ENCODE peak calls at places on chromosomes 1 and 21, in six cellular contexts. X, B, L, A, H and Q are unnamed samples.

GRCh38 chr21:45313682-45314081 is 26.0 kb upstream of the POFUT2 start:
- DNase-seq in X (no peak), B (no peak), H (no peak), L (no peak), A (no peak), Q (no peak)

GRCh38 chr1:176603696-176604095 is 140.7 kb downstream of the PAPPA2 start:
- DNase-seq in B (no peak), H (no peak), L (no peak), X (no peak), A (no peak), Q (no peak)

GRCh38 chr1:63877816-63878215 is 104.0 kb downstream of the ROR1 start:
- DNase-seq in A (peak), B (no peak), H (no peak), L (no peak), X (no peak), Q (no peak)

GRCh38 chr1:97636941-97637340 is 283.9 kb downstream of the DPYD start:
- DNase-seq in L (no peak), B (no peak), X (no peak), H (no peak), A (no peak), Q (no peak)

GRCh38 chr1:93735722-93736121 is 54.1 kb upstream of the BCAR3 start:
- DNase-seq in L (no peak), X (no peak), H (no peak), B (no peak), A (peak), Q (no peak)

GRCh38 chr1:248828845-248829244 is 3.1 kb upstream of the SH3BP5L start:
- DNase-seq in A (peak), H (no peak), X (no peak), B (no peak), L (no peak), Q (no peak)

GRCh38 chr1:19424651-19425570 is 60.4 kb downstream of the CAPZB start:
- DNase-seq in L (no peak), A (no peak), B (no peak), H (no peak), X (no peak), Q (no peak)

GRCh38 chr1:234781241-234782056 is 171.5 kb upstream of the IRF2BP2 start:
- DNase-seq in H (no peak), X (peak), L (no peak), A (peak), B (no peak), Q (no peak)

GRCh38 chr1:30444850-30445249 is 278.5 kb downstream of the MATN1 start:
- DNase-seq in H (no peak), A (no peak), X (no peak), B (no peak), L (no peak), Q (no peak)

GRCh38 chr1:118144777-118145176 is 40.3 kb downstream of the SPAG17 start:
- DNase-seq in H (no peak), L (no peak), X (no peak), B (no peak), A (peak), Q (no peak)

GRCh38 chr1:202221911-202222909 is 28.6 kb downstream of the LGR6 start:
- DNase-seq in L (no peak), X (no peak), H (no peak), B (no peak), A (no peak), Q (no peak)

GRCh38 chr1:3876716-3877115 is 19.4 kb downstream of the DFFB start:
- DNase-seq in H (peak), L (no peak), X (no peak), A (no peak), B (no peak), Q (no peak)

GRCh38 chr1:225152061-225152460 is 222.6 kb downstream of the DNAH14 start:
- DNase-seq in L (no peak), H (no peak), B (no peak), A (no peak), X (no peak), Q (no peak)

GRCh38 chr1:19062258-19063029 is 106.0 kb upstream of the IFFO2 start:
- DNase-seq in H (no peak), L (no peak), A (no peak), X (no peak), B (no peak), Q (no peak)

GRCh38 chr1:59903136-59903754 is 23.3 kb downstream of the CYP2J2 start:
- DNase-seq in X (no peak), A (no peak), L (peak), H (no peak), B (no peak), Q (no peak)

GRCh38 chr1:28417441-28418277 is 48.1 kb downstream of the PHACTR4 start:
- DNase-seq in L (no peak), H (no peak), X (no peak), A (peak), B (no peak), Q (no peak)

GRCh38 chr1:226627050-226627755 is 78.6 kb downstream of the STUM start:
- DNase-seq in B (peak), X (peak), L (no peak), A (no peak), H (peak), Q (no peak)

GRCh38 chr1:57826535-57826934 is 402.7 kb upstream of the DAB1 start:
- DNase-seq in B (no peak), L (no peak), A (no peak), H (no peak), X (no peak), Q (no peak)

GRCh38 chr1:36542962-36543515 is 60.3 kb upstream of the CSF3R start:
- DNase-seq in H (no peak), A (no peak), L (no peak), X (peak), B (no peak), Q (no peak)

GRCh38 chr21:44838038-44838895 is 20.4 kb upstream of the SUMO3 start:
- DNase-seq in X (no peak), L (no peak), B (peak), A (no peak), H (peak), Q (no peak)

GRCh38 chr1:160095382-160096105 is 2.9 kb downstream of the IGSF8 start:
- DNase-seq in X (no peak), B (no peak), H (no peak), A (no peak), L (no peak), Q (no peak)

GRCh38 chr1:172678990-172679772 is 20.3 kb downstream of the FASLG start:
- DNase-seq in X (no peak), A (no peak), B (no peak), H (no peak), L (no peak), Q (no peak)

GRCh38 chr1:184878602-184879001 is 95.7 kb downstream of the NIBAN1 start:
- DNase-seq in H (no peak), B (no peak), L (no peak), X (no peak), A (no peak), Q (no peak)

GRCh38 chr1:115429242-115429641 is 91.2 kb upstream of the NGF start:
- DNase-seq in B (no peak), H (no peak), X (no peak), L (no peak), A (peak), Q (no peak)

GRCh38 chr1:43584203-43584602 is 53.5 kb downstream of the PTPRF start:
- DNase-seq in X (no peak), H (no peak), B (no peak), L (no peak), A (no peak), Q (no peak)

GRCh38 chr1:202571719-202572339 is 138.4 kb downstream of the SYT2 start:
- DNase-seq in A (peak), H (no peak), B (no peak), L (peak), X (no peak), Q (no peak)

GRCh38 chr1:29554208-29554778 is 318.0 kb downstream of the PTPRU start:
- DNase-seq in H (no peak), X (no peak), B (no peak), A (no peak), L (no peak), Q (no peak)

GRCh38 chr1:108817016-108817415 is 39.9 kb downstream of the AKNAD1 start:
- DNase-seq in X (no peak), L (no peak), A (peak), B (no peak), H (no peak), Q (no peak)
- H3K4me3 ChIP-seq in X (peak), L (no peak), A (no peak), B (peak), H (no peak), Q (no peak)

GRCh38 chr1:244356371-244356770 is 95.3 kb downstream of the ADSS2 start:
- DNase-seq in L (no peak), A (no peak), B (no peak), X (no peak), H (no peak), Q (no peak)

GRCh38 chr1:244352156-244352830 is 99.4 kb downstream of the ADSS2 start:
- DNase-seq in A (no peak), H (no peak), X (peak), L (no peak), B (no peak), Q (no peak)

GRCh38 chr1:244353572-244354091 is 98.1 kb downstream of the ADSS2 start:
- DNase-seq in B (no peak), L (no peak), X (peak), H (no peak), A (peak), Q (no peak)

GRCh38 chr1:244350027-244350426 is 101.7 kb downstream of the ADSS2 start:
- DNase-seq in X (peak), A (no peak), B (no peak), H (no peak), L (no peak), Q (no peak)

DNA sequence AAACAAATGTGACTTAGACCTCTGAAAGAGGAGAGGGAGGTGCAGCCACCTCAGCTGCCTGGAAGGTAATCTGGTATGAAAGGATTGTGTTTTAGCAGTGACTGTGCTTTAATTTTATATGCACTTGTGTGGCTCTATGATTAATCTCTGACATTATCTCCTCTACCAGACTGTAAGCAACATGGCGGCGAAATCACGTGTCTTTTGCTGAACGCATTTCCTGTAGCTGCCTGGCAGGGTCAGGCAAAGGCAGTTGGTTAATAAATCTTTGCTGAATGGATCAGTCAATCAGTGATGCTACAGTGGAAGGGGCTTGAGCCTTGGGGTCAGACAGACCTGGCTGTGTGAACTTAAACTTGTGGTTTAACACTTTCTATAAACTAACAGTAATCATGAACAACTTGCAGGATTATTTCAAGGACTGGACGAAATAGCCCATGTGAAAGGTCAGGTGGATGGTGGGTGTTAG is 96.9 kb downstream of the ADSS2 start:
- DNase-seq in L (no peak), H (peak), X (no peak), B (no peak), A (peak), Q (no peak)
- H3K27ac ChIP-seq in L (no peak), H (no peak), X (no peak), B (no peak), A (no peak), Q (no peak)

DNA sequence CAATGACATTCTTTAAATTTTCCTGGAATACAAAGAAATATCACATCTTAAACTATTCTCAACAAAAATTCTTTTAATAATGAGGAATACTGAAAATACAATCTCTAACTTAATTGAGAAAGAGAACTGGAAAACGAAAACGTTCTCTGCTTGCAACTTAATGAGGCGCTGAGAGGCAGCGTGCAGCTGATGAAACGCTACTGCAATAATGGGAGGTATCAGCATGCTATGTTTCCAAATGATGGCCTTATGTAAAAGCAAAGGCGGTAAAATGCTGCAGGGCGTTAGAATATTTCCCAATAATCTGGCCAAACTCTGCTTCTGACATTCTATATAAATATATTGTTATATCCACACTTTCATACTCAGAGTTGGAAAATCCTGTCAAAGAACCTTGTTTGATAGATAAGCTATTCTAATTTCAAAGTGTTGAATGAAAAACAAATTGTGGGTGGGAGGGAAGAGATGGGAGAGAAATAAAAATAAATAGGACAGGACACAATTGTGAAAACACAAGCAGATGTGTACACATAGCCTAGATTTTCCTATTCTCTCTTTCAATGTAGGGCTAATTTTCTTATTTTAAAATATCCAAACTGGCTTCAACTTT is 70.9 kb downstream of the APP start:
- DNase-seq in X (no peak), A (peak), H (no peak), L (no peak), B (no peak), Q (no peak)
- H3K4me3 ChIP-seq in X (no peak), A (no peak), H (no peak), L (no peak), B (no peak), Q (no peak)

GRCh38 chr1:208233978-208234377 is 10.2 kb downstream of the PLXNA2 start:
- DNase-seq in H (no peak), B (no peak), A (no peak), X (no peak), L (no peak), Q (no peak)

GRCh38 chr1:208237241-208237640 is 6.9 kb downstream of the PLXNA2 start:
- DNase-seq in X (no peak), B (no peak), L (no peak), A (no peak), H (no peak), Q (no peak)

GRCh38 chr1:208235983-208236761 is 8.0 kb downstream of the PLXNA2 start:
- DNase-seq in H (peak), L (no peak), A (peak), X (peak), B (peak), Q (no peak)

GRCh38 chr1:208234721-208235120 is 9.5 kb downstream of the PLXNA2 start:
- DNase-seq in L (no peak), H (no peak), X (no peak), B (no peak), A (no peak), Q (no peak)

GRCh38 chr1:208235356-208235982 is 8.7 kb downstream of the PLXNA2 start:
- DNase-seq in L (no peak), H (no peak), B (no peak), X (no peak), A (no peak), Q (no peak)
- H3K27ac ChIP-seq in L (no peak), H (no peak), B (peak), X (peak), A (peak), Q (no peak)

DNA sequence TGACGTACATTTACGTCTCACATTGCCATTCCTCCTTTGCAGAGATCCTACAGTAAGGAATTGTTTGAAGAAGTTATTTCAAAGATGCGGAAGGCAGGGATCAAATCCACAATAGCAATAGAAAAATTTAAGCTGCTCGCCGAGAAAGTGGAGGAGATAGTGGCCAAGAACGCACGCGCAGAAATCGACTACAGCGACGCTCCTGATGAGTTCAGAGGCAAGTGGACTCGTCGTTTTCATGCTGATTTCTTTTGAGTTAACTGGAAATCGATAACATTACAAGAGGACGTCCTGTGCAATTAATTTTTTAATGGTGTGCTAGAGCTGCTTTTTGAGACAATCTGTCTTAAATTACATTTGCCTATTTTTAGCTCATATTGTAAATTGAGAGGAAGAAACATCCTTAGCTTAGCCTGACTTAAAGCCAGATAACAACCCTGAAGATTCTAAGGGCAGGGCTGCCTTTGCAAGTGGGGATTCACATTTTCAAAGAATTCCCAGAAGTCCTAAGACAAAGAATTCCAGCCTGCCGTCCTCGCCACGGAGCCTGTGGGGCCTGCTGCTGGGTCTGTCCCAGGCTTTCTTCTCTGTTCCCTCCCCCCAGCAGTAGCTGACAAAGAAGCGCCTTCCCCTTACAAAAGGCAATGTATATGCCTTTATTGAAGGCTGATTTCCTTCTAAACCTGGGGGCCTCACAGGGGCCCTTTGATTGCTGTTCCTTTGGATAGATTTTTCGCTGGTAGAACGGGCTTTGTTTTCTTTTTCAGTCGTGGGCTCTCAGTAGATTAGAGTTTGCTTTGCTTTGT is 31.6 kb upstream of the KIF1B start:
- DNase-seq in X (no peak), B (no peak), H (no peak), L (no peak), A (no peak), Q (no peak)
- H3K4me3 ChIP-seq in X (no peak), B (no peak), H (no peak), L (no peak), A (no peak), Q (no peak)

DNA sequence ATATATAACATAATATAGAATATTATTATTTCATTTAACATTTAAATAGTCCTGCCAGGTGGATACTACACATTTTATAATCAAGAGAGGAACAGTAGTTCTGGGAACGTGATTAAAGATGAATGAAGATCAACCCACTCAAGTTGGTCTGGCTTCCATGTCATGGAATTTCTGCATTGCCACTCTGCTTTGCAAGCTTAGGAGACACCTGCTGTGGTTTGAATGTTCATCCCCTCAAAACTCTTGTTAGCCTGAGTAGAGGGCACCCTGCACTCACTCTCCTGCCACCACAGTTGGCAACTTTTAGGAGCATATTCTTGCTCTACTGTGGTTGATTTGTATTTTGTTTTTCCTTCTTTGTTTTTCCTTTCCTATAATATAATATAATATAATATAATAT is 153.2 kb downstream of the GLUL start:
- DNase-seq in A (no peak), B (no peak), X (no peak), H (no peak), L (no peak), Q (no peak)
- H3K27ac ChIP-seq in A (no peak), B (no peak), X (no peak), H (no peak), L (no peak), Q (no peak)

GRCh38 chr1:44985747-44986359 is 542 bp downstream of the EIF2B3 start:
- DNase-seq in L (no peak), A (peak), X (no peak), B (no peak), H (peak), Q (no peak)
- H3K4me3 ChIP-seq in L (peak), A (peak), X (peak), B (peak), H (peak), Q (peak)

GRCh38 chr1:89261926-89262540 is 10.6 kb downstream of the GBP5 start:
- DNase-seq in L (no peak), X (no peak), B (no peak), A (no peak), H (no peak), Q (no peak)
- H3K27ac ChIP-seq in L (no peak), X (no peak), B (peak), A (no peak), H (no peak), Q (no peak)

DNA sequence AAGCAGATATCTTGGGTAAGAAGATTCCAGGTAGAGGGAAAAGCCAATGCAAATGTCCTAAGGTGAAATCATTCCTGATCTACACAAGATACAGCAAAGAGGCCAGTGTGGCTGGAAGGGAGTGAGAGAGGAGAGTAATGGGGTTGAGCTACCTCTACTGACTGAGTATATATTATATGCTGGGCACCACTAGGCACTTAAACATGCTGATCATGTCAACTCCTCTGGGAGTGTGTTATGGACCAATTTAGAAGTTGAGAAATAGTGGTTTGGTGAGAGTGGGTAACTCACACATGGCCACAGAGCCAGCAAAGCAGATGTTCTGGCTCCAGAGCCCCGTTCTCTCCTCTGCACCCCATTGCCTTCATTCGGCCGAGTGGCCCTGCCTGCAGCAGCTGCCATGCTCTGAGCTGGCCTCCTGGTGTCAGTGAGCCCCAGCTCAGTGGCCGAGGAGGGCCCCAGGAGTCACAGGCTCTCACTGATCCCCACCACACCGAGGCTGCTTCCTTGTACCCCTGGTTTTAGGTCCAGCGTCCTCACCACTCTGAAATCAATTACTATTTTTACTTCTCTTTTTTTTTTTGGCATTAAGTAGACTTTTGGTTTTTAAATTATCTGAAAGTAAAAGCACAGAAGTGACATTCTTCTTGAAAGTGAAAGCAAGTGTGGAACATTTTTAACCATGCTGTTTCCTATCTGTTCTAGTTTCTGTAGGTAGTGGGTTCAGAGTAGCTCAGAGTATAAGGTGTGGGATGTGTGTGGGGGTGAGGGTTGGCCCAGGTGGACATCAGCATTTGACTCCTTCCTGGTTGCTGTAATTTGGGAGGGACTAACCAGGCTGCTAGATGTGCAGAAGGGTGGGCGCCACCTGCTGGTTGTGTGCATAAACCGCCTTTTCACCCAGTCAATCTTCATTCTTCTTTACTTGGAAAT is 45.8 kb upstream of the CRNN start:
- DNase-seq in A (peak), L (peak), H (peak), X (no peak), B (peak), Q (peak)
- H3K4me3 ChIP-seq in A (no peak), L (peak), H (peak), X (peak), B (no peak), Q (no peak)